ENCODE peak calls at places on chromosomes 3 and 15, in seven cellular contexts. O is OCI-LY7, I is right atrium auricular region, Z is uterus, B is transverse colon, J is astrocyte of the spinal cord, X is GM10248. S is an unnamed sample.

GRCh38 chr15:69088300-69088965 is 72.0 kb upstream of the GLCE start:
- DNase-seq in J (no peak), B (no peak), X (no peak), I (no peak), Z (no peak), O (no peak), S (no peak)

GRCh38 chr15:45126535-45127158 is 3.0 kb downstream of the DUOXA1 start:
- DNase-seq in B (no peak), J (no peak), Z (no peak), O (peak), I (no peak), X (no peak), S (no peak)

GRCh38 chr3:101049532-101049931 is 56.3 kb upstream of the ABI3BP start:
- DNase-seq in B (no peak), Z (no peak), X (no peak), J (no peak), I (no peak), O (no peak), S (no peak)

GRCh38 chr15:69573815-69574472 is 121.3 kb downstream of the RPLP1 start:
- DNase-seq in O (no peak), X (peak), J (peak), I (no peak), B (no peak), Z (peak), S (no peak)

GRCh38 chr15:31472636-31473383 is 146.2 kb downstream of the KLF13 start:
- DNase-seq in B (peak), Z (peak), X (peak), I (peak), J (peak), O (peak), S (no peak)

GRCh38 chr3:9934235-9934621 is 594 bp downstream of the CRELD1 start:
- DNase-seq in B (no peak), O (peak), Z (peak), J (no peak), I (no peak), X (no peak), S (no peak)

GRCh38 chr3:183193762-183194701 is 31.5 kb upstream of the LAMP3 start:
- DNase-seq in Z (no peak), O (no peak), J (no peak), I (no peak), B (no peak), X (no peak), S (no peak)

GRCh38 chr15:68176601-68177000 is 28.5 kb downstream of the CALML4 start:
- DNase-seq in B (no peak), Z (no peak), I (no peak), O (no peak), J (no peak), X (no peak), S (no peak)

GRCh38 chr3:159877924-159878323 is 110.7 kb upstream of the IL12A start:
- DNase-seq in Z (no peak), I (no peak), X (no peak), J (peak), B (no peak), O (no peak), S (no peak)

GRCh38 chr3:139299261-139300132 is 44.3 kb upstream of the MRPS22 start:
- DNase-seq in J (peak), O (no peak), B (no peak), Z (no peak), I (no peak), X (no peak), S (no peak)

GRCh38 chr3:35338186-35338585 is 301.1 kb upstream of the ARPP21 start:
- DNase-seq in Z (no peak), X (no peak), J (peak), B (no peak), I (no peak), O (no peak), S (no peak)

GRCh38 chr15:92809880-92810361 is 90.2 kb upstream of the CHD2 start:
- DNase-seq in O (peak), X (peak), J (peak), I (peak), B (peak), Z (peak), S (no peak)

GRCh38 chr3:10116138-10116460 is 624 bp downstream of the BRK1 start:
- DNase-seq in I (no peak), J (no peak), O (no peak), X (no peak), B (no peak), Z (no peak), S (no peak)

GRCh38 chr15:101458908-101459578 is 30.5 kb downstream of the PCSK6 start:
- DNase-seq in X (no peak), O (no peak), Z (peak), B (no peak), I (no peak), J (no peak), S (no peak)

GRCh38 chr15:88873786-88874185 is 21.6 kb downstream of the HAPLN3 start:
- DNase-seq in Z (no peak), O (no peak), J (no peak), B (no peak), X (no peak), I (no peak), S (no peak)

GRCh38 chr3:109803274-109803673 is 465.9 kb upstream of the DPPA4 start:
- DNase-seq in X (no peak), B (no peak), J (no peak), I (no peak), O (no peak), Z (no peak), S (no peak)
- TF ChIP-seq CTCF in X (no peak), B (peak), J (peak), I (no peak), O (peak), Z (no peak), S (no peak)

DNA sequence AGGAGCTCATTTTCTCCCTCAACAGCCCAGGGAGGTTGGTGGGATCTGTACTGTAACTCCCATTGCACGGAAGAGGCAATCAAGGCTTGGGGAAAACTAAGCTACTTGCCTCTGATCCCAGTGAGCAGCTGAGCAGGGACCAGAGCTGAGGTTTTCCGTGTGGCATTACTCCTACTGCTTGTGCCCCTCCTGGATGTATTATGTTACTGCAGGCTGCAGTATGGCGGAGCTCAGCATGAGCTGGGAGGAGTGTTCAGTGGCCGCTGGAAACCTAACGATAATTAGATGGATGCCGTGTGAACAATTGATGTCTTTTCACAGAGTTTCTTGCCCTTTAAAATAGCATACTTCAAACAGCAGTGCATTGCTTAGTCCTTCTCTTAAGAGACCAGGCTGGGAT is 2.0 kb upstream of the TPRG1 start:
- DNase-seq in I (no peak), X (no peak), O (peak), J (no peak), B (no peak), Z (no peak), S (no peak)
- TF ChIP-seq CTCF in I (no peak), X (no peak), O (peak), J (peak), B (no peak), Z (no peak), S (no peak)

GRCh38 chr3:192514754-192515660 is 212.3 kb downstream of the FGF12 start:
- DNase-seq in X (no peak), J (no peak), Z (no peak), B (peak), O (no peak), I (no peak), S (no peak)
- TF ChIP-seq CTCF in X (no peak), J (no peak), Z (no peak), B (no peak), O (no peak), I (no peak), S (no peak)

DNA sequence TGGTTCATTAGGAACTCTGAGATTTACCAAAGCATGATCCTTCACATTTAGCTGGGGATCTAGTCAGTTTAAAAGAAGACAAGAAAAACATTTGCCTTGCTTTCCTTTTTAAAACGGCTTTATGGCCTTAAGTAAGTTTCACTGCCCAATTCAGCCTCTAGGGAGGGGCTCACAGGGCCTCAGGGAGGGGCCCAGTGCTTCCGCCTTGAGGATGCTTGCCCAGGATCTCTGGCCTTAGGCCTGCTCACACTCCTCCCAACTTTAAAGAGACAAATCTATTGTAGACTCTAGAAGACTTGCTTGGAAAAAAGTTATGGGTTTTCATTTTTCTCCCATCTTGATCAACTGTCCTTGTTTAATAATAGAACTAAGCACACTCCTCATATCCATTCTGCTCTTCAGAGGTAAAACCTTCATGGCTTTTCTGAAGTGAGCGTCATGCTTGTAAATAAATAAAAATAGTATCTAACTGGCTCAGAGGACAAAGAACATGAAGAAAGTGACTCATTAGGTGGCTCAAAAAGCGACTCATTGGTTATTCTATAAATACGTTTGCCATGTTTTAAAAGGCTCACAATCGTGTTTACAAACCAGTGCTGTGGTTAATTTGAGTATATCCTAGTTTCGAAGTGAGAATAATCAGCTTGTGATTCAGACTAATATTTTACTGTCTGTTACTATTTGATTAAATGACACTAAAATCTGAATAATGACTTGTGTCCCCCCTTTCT is 13.7 kb downstream of the PDHB start:
- DNase-seq in O (no peak), I (peak), B (peak), J (peak), Z (peak), X (peak), S (no peak)
- TF ChIP-seq CTCF in O (no peak), I (no peak), B (peak), J (no peak), Z (no peak), X (no peak), S (no peak)